ENCODE peak calls at places on chromosomes 6 and 20, in seven cellular contexts. F is ovary, X is lower lobe of right lung, V is right lobe of liver, O is breast epithelium, S is right cardiac atrium, R is sigmoid colon. L is an unnamed sample. For H3K4me1, the result is how much of the 10 kb centered on the place peaks cover.

GRCh38 chr6:131084982-131085381 is 21.9 kb upstream of the EPB41L2 start:
- DNase-seq in O (no peak), V (no peak), F (no peak), X (no peak), S (no peak), R (no peak), L (no peak)

GRCh38 chr6:3893487-3893886 is 44.3 kb downstream of the FAM50B start:
- DNase-seq in R (no peak), O (no peak), F (no peak), V (no peak), S (no peak), X (no peak), L (no peak)

GRCh38 chr20:5402903-5403531 is 86.3 kb upstream of the PROKR2 start:
- DNase-seq in R (no peak), V (no peak), S (no peak), F (no peak), O (no peak), X (no peak), L (peak)

GRCh38 chr20:44736170-44737021 is 9.3 kb upstream of the KCNK15 start:
- DNase-seq in O (no peak), V (no peak), R (peak), F (peak), S (peak), X (no peak), L (peak)

GRCh38 chr20:41717464-41717863 is 99.3 kb upstream of the CHD6 start:
- DNase-seq in S (no peak), F (no peak), O (no peak), V (no peak), R (no peak), X (no peak), L (no peak)

GRCh38 chr20:18019068-18019467 is 38.6 kb downstream of the OVOL2 start:
- DNase-seq in X (no peak), S (no peak), R (no peak), O (no peak), F (no peak), V (no peak), L (no peak)

GRCh38 chr6:109139109-109139508 is 43.8 kb downstream of the CEP57L1 start:
- DNase-seq in F (no peak), V (no peak), O (no peak), S (no peak), X (no peak), R (no peak), L (no peak)

GRCh38 chr6:150352321-150353296 is 16.2 kb upstream of the IYD start:
- DNase-seq in V (no peak), F (no peak), X (no peak), R (no peak), O (no peak), S (no peak), L (no peak)

GRCh38 chr6:4853782-4854511 is 77.7 kb downstream of the CDYL start:
- DNase-seq in F (no peak), S (no peak), X (no peak), O (no peak), V (no peak), R (no peak), L (no peak)

GRCh38 chr6:70312165-70312564 is 9.3 kb upstream of the COL9A1 start:
- DNase-seq in R (no peak), S (no peak), X (no peak), F (no peak), V (no peak), O (no peak), L (no peak)

GRCh38 chr6:166870602-166871208 is 85.6 kb downstream of the RNASET2 start:
- DNase-seq in O (no peak), S (no peak), X (no peak), F (no peak), V (no peak), R (no peak), L (no peak)

GRCh38 chr6:132648356-132648755 is 10.6 kb downstream of the TAAR1 start:
- DNase-seq in F (no peak), R (no peak), X (no peak), V (no peak), O (no peak), S (no peak), L (no peak)

GRCh38 chr6:38436726-38437465 is 202.8 kb downstream of the BTBD9 start:
- DNase-seq in S (no peak), R (no peak), X (no peak), O (no peak), V (no peak), F (no peak), L (no peak)

GRCh38 chr20:38139919-38140753 is 24.9 kb downstream of the TGM2 start:
- DNase-seq in V (no peak), X (peak), F (peak), R (peak), O (no peak), S (peak), L (no peak)

DNA sequence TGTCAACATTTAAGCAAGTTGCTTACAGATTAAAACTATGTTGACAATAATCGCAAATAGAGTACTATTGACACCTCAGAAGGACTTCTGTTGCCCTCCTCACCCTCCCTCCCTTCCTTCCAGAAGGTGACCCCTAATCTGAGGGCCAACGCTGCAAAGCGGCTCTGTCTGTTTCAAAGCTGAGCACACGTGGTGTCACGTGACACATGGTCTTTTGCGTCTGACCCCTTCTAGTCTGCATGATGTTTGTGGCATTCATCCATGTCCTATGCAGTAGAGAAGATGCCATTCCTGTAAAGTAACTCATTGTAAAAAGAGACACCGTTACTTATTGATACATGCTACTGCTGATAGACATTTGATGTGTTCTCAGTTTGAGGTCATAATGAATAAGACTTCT is 182.3 kb downstream of the THBS2 start:
- DNase-seq in S (no peak), F (no peak), R (no peak), X (no peak), O (no peak), V (no peak), L (no peak)
- H3K4me1 ChIP-seq in S (under half), F (under half), R (half or more), X (under half), O (under half), V (under half), L (under half)

GRCh38 chr6:31546962-31547726 is at the start of gene NFKBIL1:
- DNase-seq in R (peak), O (peak), X (peak), F (peak), S (peak), V (peak), L (peak)

GRCh38 chr6:31546339-31546961 is at the start of gene ATP6V1G2:
- DNase-seq in S (peak), V (peak), O (peak), F (peak), X (peak), R (peak), L (peak)

GRCh38 chr6:31543639-31544038 is 1.8 kb upstream of the DDX39B start:
- DNase-seq in R (no peak), S (no peak), X (no peak), V (no peak), O (no peak), F (no peak), L (no peak)

GRCh38 chr6:31545291-31545690 is 1.1 kb downstream of the ATP6V1G2 start:
- DNase-seq in X (no peak), V (no peak), O (no peak), F (no peak), S (no peak), R (no peak), L (no peak)

GRCh38 chr6:31544676-31545075 is 1.7 kb downstream of the ATP6V1G2 start:
- DNase-seq in V (no peak), F (no peak), O (no peak), S (no peak), R (no peak), X (no peak), L (no peak)
- H3K27ac ChIP-seq in V (no peak), F (no peak), O (no peak), S (no peak), R (no peak), X (no peak), L (no peak)

GRCh38 chr6:135195045-135195444 is 13.9 kb downstream of the MYB start:
- DNase-seq in X (no peak), O (no peak), S (no peak), R (no peak), V (no peak), F (no peak), L (no peak)
- H3K4me1 ChIP-seq in X (under half), O (under half), S (under half), R (under half), V (under half), F (under half), L (under half)

GRCh38 chr20:46954490-46955038 is 59.9 kb downstream of the EYA2 start:
- DNase-seq in V (no peak), O (peak), S (no peak), R (peak), X (no peak), F (no peak), L (no peak)
- H3K27ac ChIP-seq in V (no peak), O (peak), S (no peak), R (no peak), X (no peak), F (no peak), L (no peak)

GRCh38 chr6:43909474-43910148 is 139.6 kb downstream of the VEGFA start:
- DNase-seq in X (peak), F (no peak), R (no peak), S (no peak), V (peak), O (no peak), L (no peak)
- H3K4me1 ChIP-seq in X (under half), F (under half), R (under half), S (under half), V (under half), O (under half), L (under half)

GRCh38 chr6:168948990-168949531 is 304.6 kb downstream of the THBS2 start:
- DNase-seq in V (no peak), X (no peak), O (no peak), S (no peak), R (no peak), F (no peak), L (no peak)
- H3K27ac ChIP-seq in V (no peak), X (no peak), O (no peak), S (no peak), R (peak), F (peak), L (no peak)

L was measured in iPS DF 6.9.